ENCODE peak calls at places on chromosomes 4 and X, in nine cellular contexts. N is nephron progenitor cell; R is NCI-H1092; D is activated CD4-positive, alpha-beta T cell treated with anti-CD3 and anti-CD28 coated beads, Interleukin-2, amount 10 ng/mL, durations not matched to agents 7 days and 5 days; G is brain microvascular endothelial cell; F is activated naive CD4-positive, alpha-beta T cell treated with Interleukin-2 at 50 U/mL for 16 hours; T is SHP77; S is HS-5; A is CMK. B is an unnamed sample.

GRCh38 chr4:77045490-77045889 is 30.3 kb downstream of the CCNI start:
- DNase-seq in N (no peak), R (no peak), D (no peak), G (no peak), F (no peak), T (no peak), S (no peak), A (no peak), B (no peak)

GRCh38 chrX:38968344-38968743 is 167.1 kb downstream of the MID1IP1 start:
- DNase-seq in N (no peak), R (no peak), D (no peak), G (no peak), F (no peak), T (no peak), S (no peak), A (no peak), B (no peak)

GRCh38 chr4:100208964-100209363 is 18.7 kb upstream of the DDIT4L start:
- DNase-seq in N (no peak), R (no peak), D (no peak), G (no peak), F (no peak), T (no peak), S (no peak), A (no peak), B (no peak)

GRCh38 chr4:124907881-124908280 is 195.3 kb upstream of the ANKRD50 start:
- DNase-seq in N (no peak), R (no peak), D (no peak), G (no peak), F (no peak), T (no peak), S (peak; percentile 36), A (no peak), B (no peak)

GRCh38 chrX:103397707-103398106 is 21.4 kb downstream of the BEX3 start:
- DNase-seq in N (no peak), R (no peak), D (no peak), G (no peak), F (no peak), T (no peak), S (no peak), A (no peak), B (no peak)

GRCh38 chr4:64330143-64330542 is 79.1 kb downstream of the TECRL start:
- DNase-seq in N (no peak), R (no peak), D (no peak), G (no peak), F (no peak), T (no peak), S (no peak), A (no peak), B (no peak)

GRCh38 chr4:26199566-26199965 is 121.2 kb upstream of the RBPJ start:
- DNase-seq in N (no peak), R (no peak), D (no peak), G (no peak), F (no peak), T (no peak), S (no peak), A (no peak), B (no peak)

GRCh38 chrX:68916891-68917290 is 88.1 kb downstream of the EFNB1 start:
- DNase-seq in N (no peak), R (no peak), D (no peak), G (no peak), F (no peak), T (no peak), S (no peak), A (no peak), B (no peak)

GRCh38 chr4:74793757-74794340 is 474 bp downstream of the BTC start:
- DNase-seq in N (peak; percentile 68), R (peak; percentile 6), D (no peak), G (no peak), F (no peak), T (peak; percentile 52), S (no peak), A (no peak), B (no peak)

GRCh38 chr4:145881991-145882390 is 56.6 kb downstream of the ZNF827 start:
- DNase-seq in N (peak; percentile 20), R (no peak), D (no peak), G (no peak), F (no peak), T (no peak), S (no peak), A (no peak), B (no peak)

GRCh38 chr4:120096508-120097297 is 30.1 kb upstream of the MAD2L1 start:
- DNase-seq in N (no peak), R (no peak), D (no peak), G (no peak), F (no peak), T (no peak), S (no peak), A (no peak), B (no peak)

GRCh38 chrX:138057883-138058282 is 492.0 kb downstream of the ZIC3 start:
- DNase-seq in N (no peak), R (no peak), D (no peak), G (no peak), F (no peak), T (no peak), S (no peak), A (no peak), B (no peak)

GRCh38 chr4:7638984-7639789 is 204.5 kb upstream of the PSAPL1 start:
- DNase-seq in N (no peak), R (no peak), D (no peak), G (no peak), F (no peak), T (no peak), S (no peak), A (no peak), B (peak; percentile 18)

GRCh38 chr4:172998527-172999469 is 169.8 kb upstream of the GALNT7 start:
- DNase-seq in N (no peak), R (no peak), D (no peak), G (peak; percentile 73), F (no peak), T (no peak), S (no peak), A (peak; percentile 74), B (no peak)

GRCh38 chr4:15232725-15233597 is 194.9 kb upstream of the C1QTNF7 start:
- DNase-seq in N (no peak), R (peak; percentile 57), D (peak; percentile 9), G (peak; percentile 91), F (no peak), T (no peak), S (no peak), A (no peak), B (no peak)

GRCh38 chr4:127623755-127624087 is 9.0 kb upstream of the INTU start:
- DNase-seq in N (peak; percentile 34), R (no peak), D (no peak), G (peak; percentile 37), F (no peak), T (no peak), S (no peak), A (no peak), B (no peak)

GRCh38 chr4:134756456-134756855 is 554.9 kb upstream of the PABPC4L start:
- DNase-seq in N (no peak), R (no peak), D (no peak), G (no peak), F (no peak), T (no peak), S (no peak), A (no peak), B (no peak)

GRCh38 chr4:26307027-26307426 is 13.8 kb upstream of the RBPJ start:
- DNase-seq in N (no peak), R (no peak), D (no peak), G (no peak), F (no peak), T (peak; percentile 61), S (no peak), A (no peak), B (no peak)

GRCh38 chr4:155616112-155616511 is 50.5 kb upstream of the GUCY1A1 start:
- DNase-seq in N (no peak), R (no peak), D (no peak), G (no peak), F (no peak), T (no peak), S (no peak), A (no peak), B (no peak)

GRCh38 chr4:166064706-166065105 is 191.7 kb downstream of the TLL1 start:
- DNase-seq in N (no peak), R (no peak), D (no peak), G (no peak), F (no peak), T (no peak), S (no peak), A (no peak), B (no peak)

GRCh38 chr4:183757105-183757504 is 98.0 kb downstream of the TRAPPC11 start:
- DNase-seq in N (no peak), R (no peak), D (no peak), G (no peak), F (no peak), T (no peak), S (no peak), A (no peak), B (no peak)

GRCh38 chr4:48699470-48699869 is 80.6 kb downstream of the FRYL start:
- DNase-seq in N (no peak), R (no peak), D (no peak), G (peak; percentile 1), F (no peak), T (no peak), S (no peak), A (no peak), B (no peak)

GRCh38 chr4:32631824-32632223 is 1911.7 kb downstream of the PCDH7 start:
- DNase-seq in N (no peak), R (no peak), D (no peak), G (no peak), F (no peak), T (no peak), S (no peak), A (no peak), B (no peak)

GRCh38 chr4:6087669-6088068 is 69.4 kb upstream of the C4orf50 start:
- DNase-seq in N (peak; percentile 56), R (peak; percentile 72), D (no peak), G (peak; percentile 32), F (no peak), T (no peak), S (peak; percentile 5), A (no peak), B (no peak)

GRCh38 chrX:32591589-32591988 is 619.8 kb downstream of the DMD start:
- DNase-seq in N (no peak), R (no peak), D (no peak), G (no peak), F (no peak), T (no peak), S (no peak), A (no peak), B (no peak)

GRCh38 chrX:39764441-39764914 is 333.3 kb downstream of the BCOR start:
- DNase-seq in N (no peak), R (peak; percentile 73), D (no peak), G (no peak), F (no peak), T (peak; percentile 76), S (no peak), A (no peak), B (no peak)

GRCh38 chr4:147749811-147750321 is 18.0 kb downstream of the ARHGAP10 start:
- DNase-seq in N (no peak), R (peak; percentile 17), D (no peak), G (no peak), F (no peak), T (no peak), S (no peak), A (no peak), B (no peak)

GRCh38 chr4:33107813-33108212 is 2387.6 kb downstream of the PCDH7 start:
- DNase-seq in N (no peak), R (no peak), D (no peak), G (no peak), F (no peak), T (no peak), S (peak; percentile 38), A (no peak), B (no peak)

GRCh38 chr4:184265566-184266351 is 48.1 kb upstream of the ENPP6 start:
- DNase-seq in N (no peak), R (no peak), D (no peak), G (peak; percentile 68), F (no peak), T (peak; percentile 67), S (no peak), A (no peak), B (no peak)

GRCh38 chrX:24426921-24427746 is 38.0 kb upstream of the PDK3 start:
- DNase-seq in N (no peak), R (no peak), D (no peak), G (no peak), F (no peak), T (no peak), S (no peak), A (no peak), B (no peak)

GRCh38 chrX:10101269-10101668 is 55.5 kb upstream of the CLCN4 start:
- DNase-seq in N (no peak), R (no peak), D (no peak), G (no peak), F (no peak), T (no peak), S (no peak), A (no peak), B (no peak)